ENCODE peak calls at places on chromosomes 3 and 15, in five cellular contexts. One of them, this sample, is unnamed. For H3K27me3 and H3K4me1, the result is how much of the 10 kb centered on the place peaks cover.

GRCh38 chr3:25830373-25831305 is 40.7 kb downstream of the OXSM start:
- DNase-seq in CD4-positive, CD25-positive, alpha-beta regulatory T cell: no peak
- DNase-seq in sigmoid colon: no peak
- DNase-seq in upper lobe of left lung: no peak
- DNase-seq in transverse colon: no peak
- DNase-seq in this sample: no peak

GRCh38 chr3:82293435-82293834 is 532.0 kb upstream of the GBE1 start:
- DNase-seq in transverse colon: no peak
- DNase-seq in sigmoid colon: no peak
- DNase-seq in CD4-positive, CD25-positive, alpha-beta regulatory T cell: no peak
- DNase-seq in upper lobe of left lung: no peak
- DNase-seq in this sample: no peak

GRCh38 chr3:156542101-156543042 is 12.5 kb downstream of the SSR3 start:
- DNase-seq in transverse colon: no peak
- DNase-seq in CD4-positive, CD25-positive, alpha-beta regulatory T cell: no peak
- DNase-seq in upper lobe of left lung: no peak
- DNase-seq in sigmoid colon: no peak
- DNase-seq in this sample: no peak

GRCh38 chr15:71526061-71526460 is 284.3 kb upstream of the NR2E3 start:
- DNase-seq in sigmoid colon: no peak
- DNase-seq in upper lobe of left lung: no peak
- DNase-seq in CD4-positive, CD25-positive, alpha-beta regulatory T cell: no peak
- DNase-seq in transverse colon: no peak
- DNase-seq in this sample: no peak

GRCh38 chr3:41199866-41200668 is 762 bp downstream of the CTNNB1 start:
- DNase-seq in transverse colon: peak
- DNase-seq in upper lobe of left lung: peak
- DNase-seq in sigmoid colon: peak
- DNase-seq in CD4-positive, CD25-positive, alpha-beta regulatory T cell: peak
- DNase-seq in this sample: no peak

GRCh38 chr3:73094127-73094526 is 32.7 kb downstream of the EBLN2 start:
- DNase-seq in upper lobe of left lung: no peak
- DNase-seq in CD4-positive, CD25-positive, alpha-beta regulatory T cell: no peak
- DNase-seq in sigmoid colon: no peak
- DNase-seq in transverse colon: no peak
- DNase-seq in this sample: no peak

GRCh38 chr3:12508316-12508715 is 24.0 kb downstream of the TSEN2 start:
- DNase-seq in transverse colon: peak
- DNase-seq in CD4-positive, CD25-positive, alpha-beta regulatory T cell: no peak
- DNase-seq in upper lobe of left lung: peak
- DNase-seq in sigmoid colon: peak
- DNase-seq in this sample: peak

GRCh38 chr15:74389115-74390048 is 21.9 kb upstream of the CYP11A1 start:
- DNase-seq in CD4-positive, CD25-positive, alpha-beta regulatory T cell: no peak
- DNase-seq in sigmoid colon: no peak
- DNase-seq in upper lobe of left lung: peak
- DNase-seq in transverse colon: no peak
- DNase-seq in this sample: no peak

GRCh38 chr3:16132926-16133325 is 41.6 kb upstream of the GALNT15 start:
- DNase-seq in upper lobe of left lung: no peak
- DNase-seq in sigmoid colon: no peak
- DNase-seq in transverse colon: no peak
- DNase-seq in CD4-positive, CD25-positive, alpha-beta regulatory T cell: no peak
- DNase-seq in this sample: no peak

GRCh38 chr15:66386204-66387123 is at the start of gene MAP2K1:
- DNase-seq in upper lobe of left lung: peak
- DNase-seq in sigmoid colon: peak
- DNase-seq in transverse colon: peak
- DNase-seq in CD4-positive, CD25-positive, alpha-beta regulatory T cell: peak
- DNase-seq in this sample: peak

GRCh38 chr15:68335655-68336054 is 58.1 kb downstream of the FEM1B start:
- DNase-seq in sigmoid colon: no peak
- DNase-seq in upper lobe of left lung: no peak
- DNase-seq in CD4-positive, CD25-positive, alpha-beta regulatory T cell: no peak
- DNase-seq in transverse colon: no peak
- DNase-seq in this sample: no peak

GRCh38 chr15:74906193-74906449 is 530 bp downstream of the FAM219B start:
- DNase-seq in sigmoid colon: peak
- DNase-seq in CD4-positive, CD25-positive, alpha-beta regulatory T cell: no peak
- DNase-seq in upper lobe of left lung: peak
- DNase-seq in transverse colon: peak
- DNase-seq in this sample: no peak

GRCh38 chr3:112308151-112308911 is 14.3 kb upstream of the SLC9C1 start:
- DNase-seq in upper lobe of left lung: peak
- DNase-seq in transverse colon: no peak
- DNase-seq in CD4-positive, CD25-positive, alpha-beta regulatory T cell: no peak
- DNase-seq in sigmoid colon: no peak
- DNase-seq in this sample: peak

DNA sequence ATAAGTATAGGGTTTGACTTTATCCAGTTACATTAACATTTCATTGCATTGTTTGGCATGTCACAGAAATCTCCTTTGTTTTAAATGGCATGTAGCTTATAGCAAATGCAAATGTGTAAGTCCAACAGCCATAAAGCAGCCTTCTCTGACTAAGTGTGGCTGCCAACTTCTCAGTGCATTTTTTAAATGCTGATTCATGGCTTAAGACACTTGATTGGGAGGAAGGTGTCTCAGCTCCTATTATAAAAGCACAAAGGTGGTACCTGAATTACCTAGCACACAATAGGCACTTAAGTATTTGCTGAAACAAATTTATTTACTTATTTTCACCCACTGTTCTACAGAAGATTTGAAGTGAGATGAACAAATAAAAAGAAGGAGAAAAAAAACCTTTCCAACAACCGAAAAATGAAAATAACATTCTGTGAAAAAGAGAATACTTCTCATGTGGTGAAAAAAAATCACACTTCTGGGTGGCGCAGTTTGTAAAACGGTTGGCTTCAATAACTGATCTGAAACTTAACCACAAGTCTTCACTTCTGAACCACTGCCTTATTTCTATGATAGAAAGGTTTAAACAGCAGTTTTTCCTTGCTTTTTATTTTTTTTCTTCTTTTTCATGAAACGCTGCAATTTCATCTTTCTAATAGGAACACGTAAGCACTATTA is 105.5 kb upstream of the ICE2 start:
- DNase-seq in transverse colon: no peak
- DNase-seq in sigmoid colon: no peak
- DNase-seq in upper lobe of left lung: no peak
- DNase-seq in CD4-positive, CD25-positive, alpha-beta regulatory T cell: no peak
- DNase-seq in this sample: no peak
- H3K27ac ChIP-seq in transverse colon: peak
- H3K27ac ChIP-seq in sigmoid colon: no peak
- H3K27ac ChIP-seq in upper lobe of left lung: no peak
- H3K27ac ChIP-seq in CD4-positive, CD25-positive, alpha-beta regulatory T cell: peak
- H3K27ac ChIP-seq in this sample: no peak

GRCh38 chr15:69990566-69991391 is 106.9 kb downstream of the TLE3 start:
- DNase-seq in sigmoid colon: no peak
- DNase-seq in upper lobe of left lung: no peak
- DNase-seq in transverse colon: no peak
- DNase-seq in CD4-positive, CD25-positive, alpha-beta regulatory T cell: no peak
- DNase-seq in this sample: no peak

GRCh38 chr15:69983696-69984265 is 113.9 kb downstream of the TLE3 start:
- DNase-seq in CD4-positive, CD25-positive, alpha-beta regulatory T cell: no peak
- DNase-seq in transverse colon: no peak
- DNase-seq in upper lobe of left lung: no peak
- DNase-seq in sigmoid colon: no peak
- DNase-seq in this sample: peak

GRCh38 chr15:69988541-69989225 is 109.0 kb downstream of the TLE3 start:
- DNase-seq in upper lobe of left lung: no peak
- DNase-seq in sigmoid colon: no peak
- DNase-seq in CD4-positive, CD25-positive, alpha-beta regulatory T cell: no peak
- DNase-seq in transverse colon: no peak
- DNase-seq in this sample: no peak

GRCh38 chr15:69991493-69991892 is 106.2 kb downstream of the TLE3 start:
- DNase-seq in CD4-positive, CD25-positive, alpha-beta regulatory T cell: no peak
- DNase-seq in transverse colon: no peak
- DNase-seq in upper lobe of left lung: no peak
- DNase-seq in sigmoid colon: no peak
- DNase-seq in this sample: no peak

DNA sequence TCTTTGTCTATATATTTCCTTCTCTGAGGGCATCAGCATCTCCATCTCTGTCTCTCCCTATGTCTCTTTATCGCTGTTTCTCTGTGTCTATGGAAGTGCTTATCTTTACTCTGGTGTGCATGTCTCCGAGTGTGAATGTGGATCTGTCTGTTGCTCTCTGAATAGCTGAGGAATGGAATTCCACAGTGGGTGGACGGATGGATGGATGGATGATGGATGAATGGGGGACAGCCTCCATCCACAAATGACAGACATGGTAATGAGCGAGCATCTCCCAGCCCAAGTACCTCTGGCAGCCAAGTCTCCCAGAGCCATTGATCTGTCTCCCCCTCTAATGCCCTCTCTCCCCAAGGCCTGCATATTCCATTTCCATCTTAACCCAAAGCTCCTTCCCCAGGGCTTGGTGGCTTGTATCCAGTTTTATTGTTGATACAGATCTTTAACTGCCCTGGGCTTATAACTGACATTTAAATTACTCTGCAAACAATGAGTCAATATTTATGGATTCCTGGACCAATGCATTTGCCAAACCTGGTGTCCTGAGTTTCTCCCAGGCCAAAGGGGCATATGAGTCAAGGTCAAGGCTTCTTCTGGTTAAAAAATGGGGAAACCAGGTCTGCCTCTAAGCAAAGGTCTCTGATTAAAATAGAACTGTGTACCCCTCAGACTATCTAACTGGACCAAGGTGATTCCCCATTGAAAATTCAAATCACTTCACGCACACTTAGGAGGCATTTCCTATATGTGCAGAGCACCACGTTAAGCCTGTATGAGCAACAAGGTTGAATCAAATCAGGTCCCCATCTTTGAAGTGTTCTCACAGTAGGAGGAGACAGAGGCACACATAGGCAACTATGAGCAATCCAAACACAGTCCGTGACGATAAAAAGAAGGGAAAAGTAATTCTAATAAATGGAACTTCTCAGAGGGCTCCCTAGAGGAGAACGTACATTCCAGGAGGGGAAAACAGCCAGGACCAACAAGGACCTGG is 109.9 kb downstream of the TLE3 start:
- DNase-seq in CD4-positive, CD25-positive, alpha-beta regulatory T cell: no peak
- DNase-seq in transverse colon: no peak
- DNase-seq in upper lobe of left lung: no peak
- DNase-seq in sigmoid colon: no peak
- DNase-seq in this sample: no peak
- H3K27me3 ChIP-seq in CD4-positive, CD25-positive, alpha-beta regulatory T cell: under half
- H3K27me3 ChIP-seq in transverse colon: under half
- H3K27me3 ChIP-seq in upper lobe of left lung: under half
- H3K27me3 ChIP-seq in sigmoid colon: under half
- H3K27me3 ChIP-seq in this sample: half or more

GRCh38 chr3:188271226-188271894 is 117.4 kb downstream of the LPP start:
- DNase-seq in sigmoid colon: no peak
- DNase-seq in transverse colon: no peak
- DNase-seq in upper lobe of left lung: no peak
- DNase-seq in CD4-positive, CD25-positive, alpha-beta regulatory T cell: no peak
- DNase-seq in this sample: no peak
- H3K4me1 ChIP-seq in sigmoid colon: half or more
- H3K4me1 ChIP-seq in transverse colon: half or more
- H3K4me1 ChIP-seq in upper lobe of left lung: under half
- H3K4me1 ChIP-seq in CD4-positive, CD25-positive, alpha-beta regulatory T cell: under half
- H3K4me1 ChIP-seq in this sample: under half

GRCh38 chr15:37122703-37123102 is 22.4 kb upstream of the MEIS2 start:
- DNase-seq in CD4-positive, CD25-positive, alpha-beta regulatory T cell: no peak
- DNase-seq in upper lobe of left lung: no peak
- DNase-seq in transverse colon: no peak
- DNase-seq in sigmoid colon: peak
- DNase-seq in this sample: no peak
- H3K27ac ChIP-seq in CD4-positive, CD25-positive, alpha-beta regulatory T cell: no peak
- H3K27ac ChIP-seq in upper lobe of left lung: no peak
- H3K27ac ChIP-seq in transverse colon: peak
- H3K27ac ChIP-seq in sigmoid colon: peak
- H3K27ac ChIP-seq in this sample: no peak